ENCODE peak calls at places on chromosome 14, in six cellular contexts. S, J, A, F, X and O are unnamed samples.
A peak's percentile ranks its signal among the peaks of the same experiment; 100 is the strongest.

GRCh38 chr14:33062881-33063280 is 124.2 kb downstream of the NPAS3 start:
- DNase-seq in X (no peak), F (no peak), J (peak; percentile 15), S (no peak), A (peak; percentile 44), O (no peak)

GRCh38 chr14:102120888-102121287 is 18.8 kb upstream of the WDR20 start:
- DNase-seq in S (no peak), J (no peak), F (no peak), A (no peak), X (no peak), O (no peak)

GRCh38 chr14:74566174-74567125 is 45.6 kb downstream of the LTBP2 start:
- DNase-seq in A (no peak), X (no peak), J (no peak), F (no peak), S (no peak), O (no peak)

GRCh38 chr14:91693342-91693741 is 38.5 kb downstream of the CATSPERB start:
- DNase-seq in X (no peak), S (no peak), J (no peak), A (no peak), F (no peak), O (no peak)

GRCh38 chr14:51465486-51465885 is 186.2 kb upstream of the FRMD6 start:
- DNase-seq in F (no peak), S (no peak), J (no peak), X (no peak), A (no peak), O (no peak)

GRCh38 chr14:50018236-50019210 is 97.8 kb downstream of the VCPKMT start:
- DNase-seq in S (no peak), J (no peak), F (no peak), X (no peak), A (peak; percentile 44), O (peak; percentile 80)

GRCh38 chr14:24289649-24290283 is 9.8 kb downstream of the DHRS1 start:
- DNase-seq in F (no peak), J (no peak), X (no peak), S (no peak), A (no peak), O (no peak)

GRCh38 chr14:92297818-92298595 is 25.0 kb upstream of the SLC24A4 start:
- DNase-seq in F (no peak), S (no peak), A (no peak), J (no peak), X (no peak), O (no peak)

GRCh38 chr14:69046468-69046867 is 67.4 kb upstream of the ACTN1 start:
- DNase-seq in F (no peak), J (no peak), S (no peak), A (no peak), X (no peak), O (peak; percentile 77)

GRCh38 chr14:95232894-95233584 is 75.7 kb upstream of the DICER1 start:
- DNase-seq in X (no peak), J (no peak), A (no peak), S (no peak), F (no peak), O (no peak)

GRCh38 chr14:97276573-97276972 is 479.4 kb downstream of the VRK1 start:
- DNase-seq in J (no peak), S (no peak), A (no peak), X (no peak), F (no peak), O (no peak)

GRCh38 chr14:44846232-44846824 is 115.4 kb downstream of the KLHL28 start:
- DNase-seq in S (peak; percentile 47), F (no peak), X (no peak), J (peak; percentile 53), A (peak; percentile 55), O (peak; percentile 55)

GRCh38 chr14:75126121-75126544 is 715 bp downstream of the NEK9 start:
- DNase-seq in F (no peak), A (peak; percentile 52), S (no peak), X (no peak), J (no peak), O (no peak)

GRCh38 chr14:76413962-76414665 is 38.2 kb downstream of the ESRRB start:
- DNase-seq in X (no peak), A (no peak), F (peak; percentile 52), J (no peak), S (peak; percentile 14), O (no peak)

DNA sequence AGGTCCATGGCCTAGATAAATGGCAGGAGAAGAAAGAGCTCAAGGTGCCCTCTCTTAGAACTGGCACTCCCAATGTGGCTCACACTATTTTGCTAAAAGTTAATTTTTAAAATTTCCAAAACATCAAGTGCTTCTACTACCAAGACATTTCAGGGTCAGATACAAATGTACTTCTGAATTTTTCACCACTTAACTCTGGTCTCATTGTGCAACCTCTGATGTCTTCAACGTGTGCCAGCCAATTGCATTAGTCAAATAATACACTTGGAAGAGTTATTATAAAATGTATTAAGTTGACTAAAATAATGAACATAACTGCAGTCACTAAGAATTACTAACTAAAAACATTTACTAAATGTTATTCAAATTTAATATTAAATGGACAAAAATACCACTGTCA is 41.3 kb downstream of the SLC25A47 start:
- DNase-seq in S (no peak), F (no peak), J (no peak), A (no peak), X (no peak), O (no peak)
- H2BK15ac ChIP-seq in S (no peak overlapping the region), F (no peak overlapping the region), J (no peak overlapping the region), A (no peak overlapping the region), X (no peak overlapping the region), O (peak overlapping the region; percentile 91)

GRCh38 chr14:70354204-70354603 is 5.3 kb downstream of the COX16 start:
- DNase-seq in X (no peak), A (no peak), F (no peak), J (no peak), S (no peak), O (no peak)
- H2BK15ac ChIP-seq in X (no peak overlapping the region), A (no peak overlapping the region), F (no peak overlapping the region), J (no peak overlapping the region), S (no peak overlapping the region), O (no peak overlapping the region)

GRCh38 chr14:61927015-61927414 is 164.8 kb downstream of the SNAPC1 start:
- DNase-seq in A (peak; percentile 11), X (no peak), S (no peak), J (peak; percentile 80), F (no peak), O (peak; percentile 69)
- H2BK15ac ChIP-seq in A (no peak overlapping the region), X (no peak overlapping the region), S (no peak overlapping the region), J (no peak overlapping the region), F (no peak overlapping the region), O (peak overlapping the region; percentile 24)

GRCh38 chr14:34374998-34375740 is 86.9 kb downstream of the SPTSSA start:
- DNase-seq in J (no peak), F (no peak), S (no peak), A (no peak), X (no peak), O (no peak)

GRCh38 chr14:34376868-34377267 is 85.2 kb downstream of the SPTSSA start:
- DNase-seq in J (no peak), F (no peak), S (no peak), X (no peak), A (no peak), O (no peak)

GRCh38 chr14:34368115-34368970 is 93.7 kb downstream of the SPTSSA start:
- DNase-seq in A (peak; percentile 57), X (no peak), J (no peak), S (no peak), F (no peak), O (peak; percentile 10)

GRCh38 chr14:34368971-34369665 is 92.9 kb downstream of the SPTSSA start:
- DNase-seq in F (no peak), S (no peak), X (no peak), J (no peak), A (no peak), O (no peak)

GRCh38 chr14:34372766-34373165 is 89.3 kb downstream of the SPTSSA start:
- DNase-seq in S (no peak), A (no peak), J (no peak), F (no peak), X (no peak), O (no peak)
- H2BK15ac ChIP-seq in S (no peak overlapping the region), A (no peak overlapping the region), J (no peak overlapping the region), F (no peak overlapping the region), X (no peak overlapping the region), O (no peak overlapping the region)